ENCODE peak calls at places on chromosomes 6 and 20, in ten cellular contexts. E, D, X, J, U, W, K, G, F and Y are unnamed samples.

GRCh38 chr20:8757146-8757545 is 311.7 kb upstream of the PLCB4 start:
- DNase-seq in E (no peak), D (peak; percentile 31), X (no peak), J (no peak), U (no peak), W (peak; percentile 90), K (no peak), G (peak; percentile 81), F (no peak), Y (no peak)

GRCh38 chr6:54847799-54848597 is 1.4 kb downstream of the FAM83B start:
- DNase-seq in E (peak; percentile 48), D (peak; percentile 94), X (peak; percentile 20), J (no peak), U (peak; percentile 84), W (peak; percentile 33), K (no peak), G (no peak), F (no peak), Y (peak; percentile 32)

GRCh38 chr6:156857573-156857972 is 80.4 kb downstream of the ARID1B start:
- DNase-seq in E (no peak), D (peak; percentile 36), X (no peak), J (no peak), U (no peak), W (peak; percentile 76), K (no peak), G (no peak), F (no peak), Y (no peak)

GRCh38 chr20:45445805-45446562 is 23.6 kb upstream of the WFDC2 start:
- DNase-seq in E (no peak), D (peak; percentile 76), X (peak; percentile 75), J (peak; percentile 48), U (no peak), W (peak; percentile 45), K (peak; percentile 53), G (peak; percentile 56), F (peak; percentile 79), Y (peak; percentile 45)

GRCh38 chr6:34178361-34179105 is 32.6 kb upstream of the GRM4 start:
- DNase-seq in E (no peak), D (no peak), X (no peak), J (no peak), U (no peak), W (no peak), K (no peak), G (no peak), F (no peak), Y (no peak)

GRCh38 chr20:43194187-43194586 is 4.5 kb upstream of the PTPRT start:
- DNase-seq in E (no peak), D (no peak), X (no peak), J (no peak), U (no peak), W (no peak), K (no peak), G (no peak), F (no peak), Y (no peak)

GRCh38 chr6:73722318-73723060 is 26.5 kb downstream of the CD109 start:
- DNase-seq in E (no peak), D (peak; percentile 39), X (no peak), J (no peak), U (no peak), W (peak; percentile 96), K (no peak), G (no peak), F (no peak), Y (no peak)

GRCh38 chr6:31915756-31916155 is 11.8 kb upstream of the C2 start:
- DNase-seq in E (no peak), D (no peak), X (no peak), J (no peak), U (no peak), W (no peak), K (no peak), G (no peak), F (no peak), Y (no peak)

GRCh38 chr6:11812951-11813350 is 34.3 kb upstream of the ADTRP start:
- DNase-seq in E (no peak), D (no peak), X (no peak), J (no peak), U (no peak), W (no peak), K (no peak), G (no peak), F (no peak), Y (no peak)

GRCh38 chr20:37670426-37670825 is 23.4 kb upstream of the CTNNBL1 start:
- DNase-seq in E (no peak), D (no peak), X (no peak), J (no peak), U (no peak), W (peak; percentile 61), K (peak; percentile 74), G (no peak), F (no peak), Y (no peak)

GRCh38 chr20:34449674-34450592 is 66.3 kb upstream of the DYNLRB1 start:
- DNase-seq in E (no peak), D (no peak), X (no peak), J (no peak), U (no peak), W (no peak), K (no peak), G (no peak), F (no peak), Y (no peak)
- H3K9me2 ChIP-seq in E (no peaks in the 10 kb centered on the region), D (no peaks in the 10 kb centered on the region), X (no peaks in the 10 kb centered on the region), J (no peaks in the 10 kb centered on the region), U (no peaks in the 10 kb centered on the region), W (no peaks in the 10 kb centered on the region), K (no peaks in the 10 kb centered on the region), G (no peaks in the 10 kb centered on the region), F (no peaks in the 10 kb centered on the region), Y (no peaks in the 10 kb centered on the region)

GRCh38 chr6:27502508-27503435 is 29.9 kb upstream of the ZNF184 start:
- DNase-seq in E (peak; percentile 78), D (peak; percentile 88), X (peak; percentile 80), J (peak; percentile 82), U (peak; percentile 58), W (peak; percentile 68), K (no peak), G (peak; percentile 84), F (peak; percentile 90), Y (peak; percentile 68)
- H3K9me2 ChIP-seq in E (no peaks in the 10 kb centered on the region), D (no peaks in the 10 kb centered on the region), X (no peaks in the 10 kb centered on the region), J (no peaks in the 10 kb centered on the region), U (no peaks in the 10 kb centered on the region), W (no peaks in the 10 kb centered on the region), K (no peaks in the 10 kb centered on the region), G (no peaks in the 10 kb centered on the region), F (no peaks in the 10 kb centered on the region), Y (no peaks in the 10 kb centered on the region)

DNA sequence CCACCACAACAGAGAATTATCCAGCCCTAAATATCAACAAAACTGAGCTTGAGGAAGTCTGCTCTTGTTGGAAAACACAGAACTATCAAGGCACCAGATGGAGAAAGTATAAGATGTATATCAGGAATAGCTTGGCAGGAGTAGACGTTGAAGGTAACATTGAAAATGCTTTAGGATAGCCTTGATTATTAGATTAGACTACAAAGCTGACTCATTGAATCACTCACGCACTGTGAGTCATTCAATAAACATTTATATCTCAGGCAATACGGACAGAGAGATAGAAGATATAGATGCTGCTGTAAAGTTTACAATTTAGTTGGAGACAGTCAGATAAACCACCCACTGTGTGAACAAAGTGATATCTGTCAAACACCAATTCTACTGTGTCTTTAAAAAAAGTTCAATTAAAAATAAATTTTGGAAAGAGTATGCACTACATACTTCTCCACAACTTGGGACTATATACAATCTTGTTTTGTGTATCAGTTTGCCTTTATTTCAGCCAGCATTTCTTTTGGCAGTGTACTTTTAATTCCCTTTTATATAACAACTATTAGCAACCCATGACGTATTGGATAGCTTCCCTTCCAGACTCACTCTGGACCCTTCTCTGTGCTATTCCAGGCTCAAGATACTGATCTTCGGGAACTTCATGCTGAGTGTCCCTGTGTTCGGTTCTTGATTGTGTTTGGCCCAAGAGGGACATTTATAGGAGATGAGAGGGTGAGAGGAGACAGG is 176.4 kb upstream of the PTPRK start:
- DNase-seq in E (no peak), D (peak; percentile 87), X (no peak), J (no peak), U (peak; percentile 82), W (peak; percentile 79), K (peak; percentile 1), G (no peak), F (no peak), Y (peak; percentile 16)
- H3K9me2 ChIP-seq in E (no peaks in the 10 kb centered on the region), D (no peaks in the 10 kb centered on the region), X (no peaks in the 10 kb centered on the region), J (no peaks in the 10 kb centered on the region), U (no peaks in the 10 kb centered on the region), W (no peaks in the 10 kb centered on the region), K (no peaks in the 10 kb centered on the region), G (no peaks in the 10 kb centered on the region), F (no peaks in the 10 kb centered on the region), Y (no peaks in the 10 kb centered on the region)

GRCh38 chr6:35710241-35710847 is 21.6 kb upstream of the FKBP5 start:
- DNase-seq in E (peak; percentile 47), D (peak; percentile 62), X (no peak), J (no peak), U (peak; percentile 63), W (no peak), K (no peak), G (no peak), F (no peak), Y (no peak)
- H3K9me2 ChIP-seq in E (no peaks in the 10 kb centered on the region), D (no peaks in the 10 kb centered on the region), X (no peaks in the 10 kb centered on the region), J (no peaks in the 10 kb centered on the region), U (no peaks in the 10 kb centered on the region), W (no peaks in the 10 kb centered on the region), K (no peaks in the 10 kb centered on the region), G (no peaks in the 10 kb centered on the region), F (no peaks in the 10 kb centered on the region), Y (no peaks in the 10 kb centered on the region)

DNA sequence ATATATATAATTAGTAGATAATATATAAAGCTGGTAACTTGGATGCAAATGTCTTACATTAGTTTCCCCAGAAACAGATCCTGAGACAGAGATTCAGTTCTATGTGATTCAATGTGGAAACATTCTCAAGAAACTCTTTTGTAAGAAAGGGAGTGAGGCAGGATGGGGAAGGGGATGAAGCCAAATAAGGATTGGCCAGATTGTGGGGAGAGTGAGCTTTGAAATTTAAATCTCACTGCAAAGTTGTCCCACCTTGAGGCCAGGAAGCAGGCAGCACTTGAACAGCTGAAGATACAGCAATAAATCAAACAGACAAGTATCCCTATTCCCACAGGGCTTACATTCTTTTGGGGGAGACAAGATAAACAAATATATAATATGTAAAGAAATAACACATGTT is 126.3 kb upstream of the HEY2 start:
- DNase-seq in E (no peak), D (no peak), X (peak; percentile 29), J (no peak), U (no peak), W (no peak), K (no peak), G (no peak), F (no peak), Y (no peak)
- H3K9me2 ChIP-seq in E (no peaks in the 10 kb centered on the region), D (no peaks in the 10 kb centered on the region), X (peaks cover 4% of the 10 kb centered on the region), J (no peaks in the 10 kb centered on the region), U (peaks cover 3% of the 10 kb centered on the region), W (no peaks in the 10 kb centered on the region), K (no peaks in the 10 kb centered on the region), G (no peaks in the 10 kb centered on the region), F (no peaks in the 10 kb centered on the region), Y (no peaks in the 10 kb centered on the region)

GRCh38 chr20:39181490-39181889 is 219.3 kb downstream of the DHX35 start:
- DNase-seq in E (no peak), D (no peak), X (no peak), J (no peak), U (no peak), W (no peak), K (no peak), G (no peak), F (no peak), Y (no peak)
- H3K9me2 ChIP-seq in E (no peaks in the 10 kb centered on the region), D (no peaks in the 10 kb centered on the region), X (no peaks in the 10 kb centered on the region), J (no peaks in the 10 kb centered on the region), U (no peaks in the 10 kb centered on the region), W (no peaks in the 10 kb centered on the region), K (no peaks in the 10 kb centered on the region), G (no peaks in the 10 kb centered on the region), F (no peaks in the 10 kb centered on the region), Y (no peaks in the 10 kb centered on the region)